ENCODE peak calls at places on chromosomes 6 and 20, in four cellular contexts. V is ELR, I is kidney epithelial cell, Q is HFFc6. W is an unnamed sample.

GRCh38 chr6:96505363-96505762 is 16.2 kb upstream of the UFL1 start:
- DNase-seq in V (no peak), I (no peak), Q (no peak), W (no peak)

GRCh38 chr6:24339932-24340331 is 17.9 kb downstream of the DCDC2 start:
- DNase-seq in V (no peak), I (no peak), Q (no peak), W (no peak)

GRCh38 chr20:32111763-32112162 is 2.2 kb downstream of the TM9SF4 start:
- DNase-seq in V (no peak), I (no peak), Q (no peak), W (no peak)

GRCh38 chr6:112130878-112131277 is 43.5 kb downstream of the FAM229B start:
- DNase-seq in V (no peak), I (no peak), Q (no peak), W (no peak)

GRCh38 chr6:112525749-112526148 is 178.6 kb downstream of the RFPL4B start:
- DNase-seq in V (no peak), I (no peak), Q (no peak), W (no peak)

GRCh38 chr20:42041000-42041565 is 422.9 kb upstream of the CHD6 start:
- DNase-seq in V (no peak), I (no peak), Q (no peak), W (no peak)

GRCh38 chr6:82567621-82568020 is 204.0 kb downstream of the TPBG start:
- DNase-seq in V (peak; percentile 14), I (no peak), Q (no peak), W (no peak)

GRCh38 chr6:39861663-39862062 is 69.5 kb downstream of the DAAM2 start:
- DNase-seq in V (no peak), I (no peak), Q (no peak), W (no peak)

GRCh38 chr6:168196881-168197635 is 118.0 kb upstream of the FRMD1 start:
- DNase-seq in V (no peak), I (no peak), Q (no peak), W (no peak)

W was measured in cerebellum.